ENCODE peak calls at places on chromosomes 3 and 15, in nine cellular contexts. I, Z, T, W, R, P, S, Y and X are unnamed samples.

GRCh38 chr15:42796955-42797779 is 60.2 kb upstream of the CDAN1 start:
- DNase-seq in I (no peak), Z (no peak), T (no peak), W (no peak), R (no peak), P (no peak), S (no peak), Y (no peak), X (no peak)

GRCh38 chr15:88635343-88635742 is 3.5 kb upstream of the ISG20 start:
- DNase-seq in I (peak; percentile 87), Z (no peak), T (no peak), W (no peak), R (no peak), P (no peak), S (peak; percentile 92), Y (no peak), X (no peak)

GRCh38 chr15:71761649-71762048 is 48.7 kb upstream of the NR2E3 start:
- DNase-seq in I (peak; percentile 82), Z (no peak), T (no peak), W (no peak), R (no peak), P (peak; percentile 62), S (no peak), Y (no peak), X (no peak)

GRCh38 chr3:127448161-127448561 is 142.4 kb downstream of the TPRA1 start:
- DNase-seq in I (peak; percentile 22), Z (peak; percentile 9), T (peak; percentile 49), W (no peak), R (peak; percentile 18), P (no peak), S (no peak), Y (no peak), X (no peak)

GRCh38 chr3:138367912-138368311 is 19.5 kb downstream of the MRAS start:
- DNase-seq in I (peak; percentile 54), Z (peak; percentile 74), T (no peak), W (peak; percentile 88), R (no peak), P (no peak), S (no peak), Y (peak; percentile 31), X (peak; percentile 53)

GRCh38 chr15:52765779-52766178 is 24.4 kb downstream of the ONECUT1 start:
- DNase-seq in I (no peak), Z (no peak), T (no peak), W (no peak), R (no peak), P (no peak), S (no peak), Y (no peak), X (no peak)

GRCh38 chr3:185549111-185549510 is 3.3 kb downstream of the LIPH start:
- DNase-seq in I (peak; percentile 61), Z (no peak), T (no peak), W (no peak), R (no peak), P (peak; percentile 70), S (no peak), Y (no peak), X (no peak)

GRCh38 chr3:62149962-62150361 is 223.4 kb downstream of the FEZF2 start:
- DNase-seq in I (no peak), Z (no peak), T (no peak), W (no peak), R (no peak), P (no peak), S (no peak), Y (no peak), X (no peak)

GRCh38 chr15:52733078-52733477 is 53.9 kb upstream of the ATOSA start:
- DNase-seq in I (no peak), Z (no peak), T (no peak), W (no peak), R (no peak), P (no peak), S (peak; percentile 14), Y (no peak), X (no peak)

GRCh38 chr15:60478633-60479360 is at the start of gene ICE2:
- DNase-seq in I (peak; percentile 99), Z (peak; percentile 97), T (peak; percentile 94), W (peak; percentile 97), R (peak; percentile 93), P (peak; percentile 97), S (peak; percentile 97), Y (peak; percentile 89), X (peak; percentile 82)

GRCh38 chr15:59292393-59292792 is 80.3 kb downstream of the MYO1E start:
- DNase-seq in I (no peak), Z (no peak), T (no peak), W (no peak), R (no peak), P (peak; percentile 66), S (no peak), Y (peak; percentile 61), X (peak; percentile 64)

GRCh38 chr3:29280675-29281264 is at the start of gene RBMS3:
- DNase-seq in I (peak; percentile 82), Z (peak; percentile 96), T (peak; percentile 60), W (peak; percentile 95), R (peak; percentile 78), P (peak; percentile 93), S (peak; percentile 78), Y (peak; percentile 31), X (no peak)

DNA sequence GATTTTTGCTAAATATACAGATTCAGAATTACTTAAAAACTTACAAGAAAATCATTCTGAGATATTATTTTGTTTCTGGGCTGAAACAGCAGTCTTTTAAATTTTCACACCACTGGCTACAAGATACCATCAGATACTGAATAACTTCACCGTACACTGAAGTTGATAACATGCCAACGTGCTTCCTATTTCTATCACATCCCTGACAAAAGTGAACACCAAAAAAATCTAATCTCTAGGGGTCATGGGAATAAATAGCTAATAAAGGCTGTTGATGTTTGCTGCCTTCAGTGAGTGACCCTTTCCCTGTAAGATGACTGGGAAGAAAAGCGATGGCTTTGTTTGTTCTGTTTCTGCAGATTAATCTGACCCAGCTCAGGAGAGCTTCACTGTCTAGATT is 120.5 kb downstream of the DUT start:
- DNase-seq in I (no peak), Z (no peak), T (no peak), W (no peak), R (no peak), P (no peak), S (no peak), Y (no peak), X (no peak)
- H3K27ac ChIP-seq in I (no peak overlapping the region), Z (no peak overlapping the region), T (no peak overlapping the region), W (no peak overlapping the region), R (no peak overlapping the region), P (no peak overlapping the region), S (no peak overlapping the region), Y (no peak overlapping the region), X (no peak overlapping the region)

GRCh38 chr3:111618945-111619344 is 23.8 kb upstream of the ZBED2 start:
- DNase-seq in I (no peak), Z (no peak), T (no peak), W (no peak), R (no peak), P (no peak), S (no peak), Y (no peak), X (no peak)

GRCh38 chr3:111617912-111618601 is 22.9 kb upstream of the ZBED2 start:
- DNase-seq in I (no peak), Z (no peak), T (no peak), W (no peak), R (no peak), P (no peak), S (no peak), Y (no peak), X (no peak)

GRCh38 chr3:111619833-111620232 is 24.7 kb upstream of the ZBED2 start:
- DNase-seq in I (no peak), Z (no peak), T (no peak), W (no peak), R (no peak), P (peak; percentile 82), S (no peak), Y (no peak), X (no peak)

GRCh38 chr3:111617406-111617805 is 22.3 kb upstream of the ZBED2 start:
- DNase-seq in I (no peak), Z (no peak), T (no peak), W (no peak), R (no peak), P (no peak), S (no peak), Y (no peak), X (no peak)

GRCh38 chr3:111621535-111621934 is 26.4 kb upstream of the ZBED2 start:
- DNase-seq in I (no peak), Z (no peak), T (no peak), W (no peak), R (peak; percentile 81), P (no peak), S (peak; percentile 40), Y (no peak), X (no peak)
- H3K27ac ChIP-seq in I (no peak overlapping the region), Z (no peak overlapping the region), T (no peak overlapping the region), W (no peak overlapping the region), R (no peak overlapping the region), P (no peak overlapping the region), S (no peak overlapping the region), Y (no peak overlapping the region), X (no peak overlapping the region)

DNA sequence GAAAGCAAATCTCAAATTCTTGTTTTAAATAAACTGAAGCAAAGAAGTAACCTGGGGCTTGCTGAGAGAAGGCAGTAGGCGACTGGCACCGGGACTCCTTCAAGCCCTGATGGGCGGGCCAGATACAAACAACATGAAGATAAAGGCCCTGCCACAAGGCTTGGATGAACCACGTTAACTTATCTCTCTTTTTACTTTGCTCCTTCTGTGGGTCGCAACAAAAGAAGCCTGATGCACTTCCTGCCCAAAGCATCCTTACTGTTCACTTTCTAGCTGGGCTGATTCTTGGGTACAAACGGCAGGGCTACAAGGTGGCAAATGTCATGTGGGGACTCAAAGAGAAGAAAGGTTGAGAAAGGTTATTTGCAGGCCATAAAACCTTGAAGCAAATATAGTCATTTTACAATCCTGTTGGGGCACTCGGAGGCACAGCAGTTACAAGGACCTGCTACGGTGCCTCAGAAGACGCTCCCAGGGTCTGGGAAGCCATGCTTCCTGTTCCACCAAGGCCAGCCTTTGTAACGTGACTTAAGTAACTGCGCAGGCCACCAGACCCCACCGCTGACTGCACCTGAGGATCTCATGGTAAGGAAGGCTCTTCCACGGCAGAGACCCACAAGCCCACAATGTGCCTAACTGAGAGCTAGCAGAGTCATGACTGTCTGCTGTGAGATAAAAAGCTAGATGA is 71.1 kb downstream of the CHSY1 start:
- DNase-seq in I (no peak), Z (no peak), T (no peak), W (no peak), R (no peak), P (no peak), S (peak; percentile 19), Y (no peak), X (no peak)
- H3K27ac ChIP-seq in I (no peak overlapping the region), Z (no peak overlapping the region), T (no peak overlapping the region), W (no peak overlapping the region), R (no peak overlapping the region), P (peak overlapping the region; percentile 32), S (no peak overlapping the region), Y (no peak overlapping the region), X (no peak overlapping the region)

DNA sequence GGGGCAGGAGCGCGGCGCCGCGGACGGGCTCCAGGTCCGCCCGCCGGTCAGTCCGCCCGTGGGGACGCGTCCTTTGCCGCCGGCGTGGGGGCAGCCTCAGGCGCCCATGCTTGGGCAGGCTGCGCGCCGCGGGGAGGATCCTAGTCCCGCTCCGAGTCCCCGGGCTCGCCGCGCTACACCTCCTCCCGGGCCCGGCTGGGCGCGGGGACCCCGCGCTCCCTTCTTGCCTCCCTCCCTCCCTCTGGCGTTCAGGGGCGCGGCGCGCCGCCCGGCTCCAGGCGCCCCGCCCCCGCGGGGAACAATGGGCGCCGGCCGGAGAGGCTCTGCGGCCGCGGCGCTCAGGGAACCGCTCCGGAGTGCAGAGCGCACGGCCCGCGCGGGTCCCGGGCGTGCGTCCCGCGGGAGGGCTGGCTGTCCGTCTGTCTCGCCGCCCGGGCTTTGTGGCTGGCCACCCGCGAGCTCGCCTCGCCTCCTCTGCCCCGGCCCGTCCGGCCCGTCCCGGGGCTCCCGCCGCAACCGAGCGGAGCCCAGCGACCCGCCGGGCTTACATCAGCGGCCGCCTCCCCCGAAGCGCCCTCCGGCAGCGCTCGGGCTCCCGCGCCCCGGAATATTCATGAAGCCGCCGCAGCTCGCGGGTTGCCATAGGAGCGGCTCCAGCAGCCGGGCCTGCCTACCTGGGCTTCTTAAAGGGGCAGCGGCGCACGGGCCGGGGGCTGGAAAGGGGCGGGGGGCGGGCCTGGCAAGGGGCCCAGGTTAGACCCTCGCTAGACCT is at the start of gene HCN4:
- DNase-seq in I (no peak), Z (no peak), T (no peak), W (no peak), R (peak; percentile 84), P (no peak), S (no peak), Y (no peak), X (no peak)
- H3K27ac ChIP-seq in I (no peak within 1 kb of the TSS), Z (no peak within 1 kb of the TSS), T (no peak within 1 kb of the TSS), W (no peak within 1 kb of the TSS), R (no peak within 1 kb of the TSS), P (no peak within 1 kb of the TSS), S (no peak within 1 kb of the TSS), Y (no peak within 1 kb of the TSS), X (no peak within 1 kb of the TSS)